ENCODE peak calls at places on chromosomes 2 and 18, in seven cellular contexts. U, N, F, M, H, J and L are unnamed samples.
A peak's percentile ranks its signal among the peaks of the same experiment; 100 is the strongest.

GRCh38 chr2:64204006-64204632 is 59.9 kb upstream of the PELI1 start:
- DNase-seq in H (no peak), F (no peak), M (peak; percentile 33), U (peak; percentile 40), J (no peak), N (peak; percentile 35), L (peak; percentile 73)

GRCh38 chr18:79378416-79379250 is 17.1 kb upstream of the NFATC1 start:
- DNase-seq in U (no peak), H (peak; percentile 81), J (peak; percentile 85), F (peak; percentile 75), N (peak; percentile 85), M (peak; percentile 67), L (peak; percentile 90)

GRCh38 chr2:109499549-109499948 is 114.2 kb downstream of the SEPTIN10 start:
- DNase-seq in F (no peak), U (no peak), H (no peak), M (no peak), J (no peak), N (no peak), L (no peak)

GRCh38 chr2:30714811-30715709 is 92.2 kb downstream of the CAPN13 start:
- DNase-seq in U (no peak), N (no peak), M (no peak), F (no peak), J (no peak), H (no peak), L (peak; percentile 14)

GRCh38 chr2:216700088-216700567 is 4.8 kb upstream of the IGFBP5 start:
- DNase-seq in N (no peak), U (no peak), J (no peak), F (peak; percentile 26), M (no peak), H (no peak), L (peak; percentile 70)

GRCh38 chr2:217203086-217203485 is 343.2 kb upstream of the TNP1 start:
- DNase-seq in J (no peak), F (no peak), H (no peak), U (no peak), M (no peak), N (no peak), L (no peak)

GRCh38 chr2:100242891-100243670 is 79.2 kb downstream of the LONRF2 start:
- DNase-seq in U (peak; percentile 67), J (no peak), M (no peak), H (peak; percentile 63), N (peak; percentile 69), F (peak; percentile 78), L (peak; percentile 84)

GRCh38 chr2:67423489-67423888 is 26.4 kb downstream of the ETAA1 start:
- DNase-seq in J (no peak), U (no peak), N (no peak), F (no peak), H (no peak), M (no peak), L (no peak)

GRCh38 chr2:20113986-20114938 is 62.8 kb upstream of the LAPTM4A start:
- DNase-seq in F (no peak), H (no peak), N (no peak), J (no peak), M (no peak), U (no peak), L (no peak)

GRCh38 chr2:192162392-192163042 is 32.2 kb downstream of the TMEFF2 start:
- DNase-seq in H (peak; percentile 47), F (peak; percentile 38), U (peak; percentile 65), N (peak; percentile 56), J (peak; percentile 30), M (peak; percentile 38), L (peak; percentile 80)

GRCh38 chr2:149825473-149825872 is 237.9 kb upstream of the MMADHC start:
- DNase-seq in F (no peak), M (no peak), J (no peak), N (no peak), H (no peak), U (no peak), L (no peak)

GRCh38 chr2:47108638-47109372 is 46.3 kb downstream of the STPG4 start:
- DNase-seq in J (no peak), U (peak; percentile 76), N (no peak), F (no peak), H (no peak), M (no peak), L (no peak)

GRCh38 chr2:172288603-172289002 is 138.8 kb upstream of the ITGA6 start:
- DNase-seq in H (no peak), N (no peak), F (no peak), U (peak; percentile 73), J (no peak), M (peak; percentile 42), L (no peak)

GRCh38 chr18:48951448-48952286 is 902 bp upstream of the SMAD7 start:
- DNase-seq in M (peak; percentile 78), F (peak; percentile 65), J (peak; percentile 49), U (peak; percentile 66), H (no peak), N (peak; percentile 92), L (peak; percentile 95)

GRCh38 chr2:128551435-128551834 is 232.8 kb upstream of the HS6ST1 start:
- DNase-seq in N (no peak), F (no peak), H (no peak), J (no peak), M (no peak), U (no peak), L (no peak)

GRCh38 chr18:70181015-70181414 is 24.5 kb downstream of the RTTN start:
- DNase-seq in H (no peak), J (no peak), F (no peak), U (peak; percentile 75), M (no peak), N (no peak), L (no peak)

GRCh38 chr2:123438277-123439050 is 586.6 kb upstream of the CNTNAP5 start:
- DNase-seq in F (no peak), U (no peak), H (no peak), N (no peak), M (no peak), J (no peak), L (no peak)

GRCh38 chr2:72511906-72512305 is 313.9 kb downstream of the EXOC6B start:
- DNase-seq in H (no peak), N (no peak), F (no peak), M (no peak), J (no peak), U (no peak), L (no peak)

GRCh38 chr2:26298638-26299393 is 47.1 kb upstream of the SELENOI start:
- DNase-seq in N (peak; percentile 43), U (no peak), F (no peak), H (no peak), J (peak; percentile 31), M (peak; percentile 3), L (peak; percentile 84)

GRCh38 chr2:20697322-20697934 is 30.5 kb downstream of the GDF7 start:
- DNase-seq in J (no peak), N (no peak), U (no peak), H (no peak), F (no peak), M (no peak), L (no peak)

GRCh38 chr2:109195193-109196045 is 66.4 kb downstream of the SH3RF3 start:
- DNase-seq in M (no peak), H (no peak), J (no peak), N (no peak), F (no peak), U (no peak), L (peak; percentile 35)

GRCh38 chr2:37653093-37653492 is 18.3 kb downstream of the CDC42EP3 start:
- DNase-seq in N (no peak), H (no peak), F (no peak), U (no peak), M (no peak), J (no peak), L (no peak)

GRCh38 chr2:6808426-6808825 is 57.3 kb downstream of the CMPK2 start:
- DNase-seq in U (no peak), F (no peak), H (no peak), M (no peak), J (no peak), N (no peak), L (no peak)

GRCh38 chr2:18536100-18536499 is 24.4 kb downstream of the RDH14 start:
- DNase-seq in M (no peak), U (peak; percentile 64), J (no peak), H (no peak), N (no peak), F (no peak), L (peak; percentile 63)

GRCh38 chr2:72271766-72272615 is 124.3 kb upstream of the CYP26B1 start:
- DNase-seq in H (no peak), N (peak; percentile 23), M (no peak), F (no peak), J (no peak), U (no peak), L (no peak)

GRCh38 chr18:23399067-23399466 is 54.0 kb upstream of the RIOK3 start:
- DNase-seq in U (no peak), J (no peak), F (no peak), M (no peak), N (no peak), H (no peak), L (no peak)

GRCh38 chr2:212181646-212182045 is 357.0 kb downstream of the ERBB4 start:
- DNase-seq in J (no peak), U (no peak), N (no peak), M (no peak), H (no peak), F (no peak), L (no peak)

GRCh38 chr2:222899413-222900181 is 38.8 kb downstream of the ACSL3 start:
- DNase-seq in F (no peak), J (no peak), M (no peak), U (no peak), N (no peak), H (no peak), L (no peak)

GRCh38 chr2:239858179-239858578 is 167.0 kb downstream of the NDUFA10 start:
- DNase-seq in J (no peak), H (no peak), U (no peak), M (no peak), F (no peak), N (no peak), L (no peak)

GRCh38 chr2:19138264-19138825 is 220.1 kb downstream of the OSR1 start:
- DNase-seq in F (no peak), U (no peak), H (no peak), J (no peak), N (no peak), M (no peak), L (no peak)

GRCh38 chr2:120764434-120764833 is 28.8 kb downstream of the GLI2 start:
- DNase-seq in U (no peak), H (no peak), F (no peak), M (no peak), N (no peak), J (no peak), L (peak; percentile 30)

GRCh38 chr2:147989102-147989501 is 31.4 kb downstream of the ORC4 start:
- DNase-seq in H (no peak), F (no peak), U (no peak), J (no peak), M (no peak), N (no peak), L (no peak)

GRCh38 chr2:234368861-234369261 is 128.0 kb downstream of the ARL4C start:
- DNase-seq in M (peak; percentile 24), N (no peak), H (no peak), U (peak; percentile 70), J (no peak), F (peak; percentile 50), L (peak; percentile 92)

GRCh38 chr2:27307545-27308358 is 493 bp downstream of the UCN start:
- DNase-seq in J (no peak), U (no peak), N (peak; percentile 40), H (no peak), M (no peak), F (no peak), L (no peak)

GRCh38 chr18:57649536-57650495 is 28.2 kb upstream of the NARS1 start:
- DNase-seq in F (no peak), N (no peak), H (no peak), U (no peak), J (no peak), M (no peak), L (no peak)

GRCh38 chr2:40957508-40957907 is 505.6 kb upstream of the SLC8A1 start:
- DNase-seq in J (no peak), N (peak; percentile 14), F (no peak), M (no peak), H (no peak), U (peak; percentile 81), L (no peak)

GRCh38 chr2:26985807-26986206 is 15.4 kb downstream of the MAPRE3 start:
- DNase-seq in H (no peak), M (no peak), U (no peak), F (no peak), J (no peak), N (no peak), L (no peak)

GRCh38 chr2:224793961-224794360 is 77.8 kb upstream of the CCDC195 start:
- DNase-seq in H (no peak), J (no peak), M (no peak), U (no peak), F (no peak), N (peak; percentile 33), L (no peak)